ENCODE peak calls at places on chromosome 16, in four cellular contexts. T, E, V and I are unnamed samples.

GRCh38 chr16:55480228-55480655 is 1.2 kb downstream of the MMP2 start:
- DNase-seq in E (peak; percentile 61), V (peak; percentile 64), T (peak; percentile 84), I (no peak)

GRCh38 chr16:69340095-69340644 is 598 bp downstream of the NIP7 start:
- DNase-seq in E (no peak), T (no peak), V (no peak), I (no peak)

GRCh38 chr16:46743232-46743719 is 4.9 kb downstream of the MYLK3 start:
- DNase-seq in E (no peak), V (no peak), T (peak; percentile 25), I (no peak)

GRCh38 chr16:4517812-4518211 is 20.8 kb downstream of the CDIP1 start:
- DNase-seq in E (no peak), V (no peak), T (peak; percentile 77), I (peak; percentile 77)

GRCh38 chr16:5605404-5605803 is 507.8 kb upstream of the EEF2KMT start:
- DNase-seq in E (no peak), V (no peak), T (no peak), I (no peak)

GRCh38 chr16:24753437-24753836 is 24.0 kb downstream of the TNRC6A start:
- DNase-seq in V (no peak), E (no peak), T (no peak), I (no peak)

GRCh38 chr16:19765860-19766553 is 47.9 kb downstream of the IQCK start:
- DNase-seq in V (no peak), E (peak; percentile 13), T (no peak), I (no peak)

GRCh38 chr16:88691924-88692560 is 5.7 kb upstream of the SNAI3 start:
- DNase-seq in T (no peak), V (no peak), E (no peak), I (no peak)

GRCh38 chr16:83887088-83887487 is 11.8 kb upstream of the MLYCD start:
- DNase-seq in E (no peak), T (no peak), V (no peak), I (no peak)

GRCh38 chr16:48498761-48499600 is 111.0 kb downstream of the N4BP1 start:
- DNase-seq in E (peak; percentile 32), T (no peak), V (no peak), I (no peak)

GRCh38 chr16:11665071-11665491 is 3.2 kb upstream of the SNN start:
- DNase-seq in E (no peak), T (no peak), V (no peak), I (peak; percentile 52)

GRCh38 chr16:4184038-4184702 is 57.7 kb downstream of the SRL start:
- DNase-seq in T (peak; percentile 57), E (no peak), V (no peak), I (no peak)

GRCh38 chr16:21684199-21684598 is 20.4 kb downstream of the OTOA start:
- DNase-seq in E (peak; percentile 4), T (peak; percentile 42), V (no peak), I (peak; percentile 21)

GRCh38 chr16:81618661-81619060 is 160.4 kb upstream of the PLCG2 start:
- DNase-seq in T (no peak), E (peak; percentile 64), V (no peak), I (no peak)

GRCh38 chr16:10009691-10010090 is 172.5 kb downstream of the GRIN2A start:
- DNase-seq in E (no peak), V (no peak), T (no peak), I (no peak)

GRCh38 chr16:61836804-61837398 is 199.3 kb downstream of the CDH8 start:
- DNase-seq in V (no peak), E (no peak), T (no peak), I (no peak)

GRCh38 chr16:15653227-15653626 is 3.2 kb downstream of the NDE1 start:
- DNase-seq in V (no peak), T (no peak), E (peak; percentile 44), I (no peak)

DNA sequence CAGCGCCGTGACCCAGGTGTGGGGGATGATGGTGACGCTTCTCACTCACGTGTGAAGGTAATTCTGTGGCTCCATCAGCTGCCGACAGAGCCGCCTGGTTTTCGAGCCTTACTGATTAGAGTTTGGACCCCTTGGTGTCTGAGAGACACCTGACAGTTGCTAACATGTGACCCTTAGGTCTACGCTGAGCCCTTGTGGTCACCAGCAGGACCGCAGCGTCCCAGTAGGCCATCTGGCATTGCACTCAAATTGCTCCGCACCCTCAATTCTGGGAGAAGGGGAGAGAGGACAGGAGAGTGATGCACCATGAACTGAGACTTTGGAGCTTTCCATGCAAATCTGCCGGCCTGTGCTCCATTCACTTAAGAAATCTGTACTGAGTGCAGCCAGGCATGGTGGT is 2.5 kb downstream of the FLYWCH1 start:
- DNase-seq in T (no peak), E (no peak), V (no peak), I (no peak)
- TF ChIP-seq CTCF in T (no peak), E (no peak), V (no peak), I (peak; percentile 29)

GRCh38 chr16:85823328-85823920 is 23.9 kb downstream of the COX4I1 start:
- DNase-seq in E (no peak), T (no peak), V (no peak), I (no peak)

GRCh38 chr16:85820604-85821372 is 21.3 kb downstream of the COX4I1 start:
- DNase-seq in T (no peak), V (peak; percentile 26), E (no peak), I (no peak)

GRCh38 chr16:85819711-85820110 is 20.2 kb downstream of the COX4I1 start:
- DNase-seq in E (no peak), V (peak; percentile 46), T (no peak), I (no peak)

GRCh38 chr16:85822145-85822544 is 22.6 kb downstream of the COX4I1 start:
- DNase-seq in T (no peak), E (no peak), V (peak; percentile 37), I (no peak)

DNA sequence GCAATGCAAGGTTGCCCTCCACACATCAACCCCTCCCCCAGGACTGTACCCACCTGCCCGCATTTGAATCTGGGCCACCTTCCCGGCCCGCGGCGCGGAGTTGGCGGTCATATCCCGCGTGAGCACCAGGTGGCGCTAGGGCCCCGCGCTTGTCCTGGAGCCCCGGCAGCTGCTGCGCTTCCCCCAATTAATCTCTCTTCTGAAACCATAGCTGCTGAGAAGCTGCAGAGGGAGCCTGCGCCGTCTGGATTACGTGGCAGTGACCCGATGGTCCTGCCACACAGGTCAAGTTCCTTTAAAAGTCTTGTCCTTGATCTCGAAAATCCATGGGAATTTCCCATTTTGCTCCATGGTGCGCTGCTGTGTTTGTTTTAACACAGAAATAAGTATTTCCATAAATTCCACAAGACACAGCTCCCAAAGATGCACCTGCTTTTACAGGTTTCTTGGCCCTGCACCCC is 22.0 kb downstream of the COX4I1 start:
- DNase-seq in E (peak; percentile 55), T (peak; percentile 91), V (peak; percentile 87), I (peak; percentile 62)
- H3K27ac ChIP-seq in E (no peak overlapping the region), T (no peak overlapping the region), V (no peak overlapping the region), I (no peak overlapping the region)

GRCh38 chr16:85130707-85131028 is 18.4 kb upstream of the CIBAR2 start:
- DNase-seq in E (no peak), V (no peak), T (no peak), I (no peak)
- H3K27me3 ChIP-seq in E (no peaks in the 10 kb centered on the region), V (no peaks in the 10 kb centered on the region), T (no peaks in the 10 kb centered on the region), I (no peaks in the 10 kb centered on the region)

GRCh38 chr16:72939247-72939646 is 108.7 kb downstream of the ZFHX3 start:
- DNase-seq in V (peak; percentile 51), E (peak; percentile 71), T (no peak), I (no peak)
- TF ChIP-seq CTCF in V (no peak), E (peak; percentile 18), T (no peak), I (no peak)

GRCh38 chr16:7332611-7333010 is at the start of gene RBFOX1:
- DNase-seq in V (no peak), E (no peak), T (no peak), I (no peak)
- H3K27ac ChIP-seq in V (no peak within 1 kb of the TSS), E (no peak within 1 kb of the TSS), T (no peak within 1 kb of the TSS), I (no peak within 1 kb of the TSS)

GRCh38 chr16:87671221-87671620 is 68.9 kb downstream of the JPH3 start:
- DNase-seq in E (no peak), T (no peak), V (no peak), I (no peak)
- H3K27me3 ChIP-seq in E (no peaks in the 10 kb centered on the region), T (no peaks in the 10 kb centered on the region), V (no peaks in the 10 kb centered on the region), I (no peaks in the 10 kb centered on the region)

GRCh38 chr16:50463581-50464324 is 84.4 kb upstream of the NKD1 start:
- DNase-seq in V (no peak), E (no peak), T (no peak), I (no peak)

GRCh38 chr16:50462793-50463507 is 85.2 kb upstream of the NKD1 start:
- DNase-seq in V (no peak), T (peak; percentile 50), E (no peak), I (no peak)

GRCh38 chr16:50466170-50466569 is 82.0 kb upstream of the NKD1 start:
- DNase-seq in V (no peak), E (no peak), T (no peak), I (no peak)

GRCh38 chr16:50467559-50467942 is 80.6 kb upstream of the NKD1 start:
- DNase-seq in V (no peak), T (no peak), E (no peak), I (no peak)

DNA sequence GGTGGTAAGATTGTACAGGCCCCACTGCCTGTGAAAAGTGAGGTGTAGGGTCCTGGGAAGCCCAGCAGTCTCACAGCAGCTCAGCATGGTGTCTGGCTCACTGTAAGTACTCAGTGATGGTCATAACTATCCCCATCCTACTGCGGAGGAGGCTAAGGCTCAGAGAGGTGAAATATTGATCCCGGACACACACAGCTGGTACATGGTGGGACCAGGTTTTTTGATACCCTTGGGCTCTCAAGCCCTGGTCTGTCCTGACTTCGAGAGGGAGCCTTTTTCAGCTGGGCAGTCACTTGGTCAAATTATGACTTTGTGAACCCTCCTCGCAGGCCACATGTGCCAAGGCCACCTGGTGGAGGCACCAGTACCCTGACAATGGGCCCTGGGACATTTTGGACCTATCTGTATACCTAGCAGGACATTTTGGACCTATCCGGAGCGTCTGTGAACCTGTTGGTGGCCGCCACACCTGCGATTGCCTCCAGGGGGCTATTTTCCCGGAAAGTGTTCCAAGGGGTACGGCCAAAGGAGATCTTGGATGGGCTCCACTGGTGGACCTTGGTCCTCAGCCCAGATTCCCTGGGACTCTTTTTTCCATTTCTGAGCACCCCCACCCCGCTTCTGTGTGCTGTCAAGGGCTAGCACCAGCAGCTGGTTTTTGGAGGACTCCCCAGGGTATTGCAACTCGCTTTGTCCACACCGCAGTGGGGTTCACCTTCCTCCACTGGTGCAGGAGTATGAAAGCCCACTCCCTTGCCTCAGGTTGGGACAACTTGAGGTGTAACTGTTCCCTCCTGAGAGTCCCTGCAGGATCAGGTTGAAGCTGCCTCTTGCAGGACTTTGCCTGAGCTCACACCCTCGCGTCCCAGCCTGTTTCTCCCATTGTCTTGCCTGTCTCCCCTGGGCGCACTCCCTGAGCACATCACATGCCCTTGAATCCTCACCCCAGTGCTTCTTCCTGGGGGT is 83.6 kb upstream of the NKD1 start:
- DNase-seq in T (no peak), V (no peak), E (no peak), I (peak; percentile 28)
- TF ChIP-seq CTCF in T (no peak), V (no peak), E (no peak), I (peak; percentile 32)